ENCODE peak calls at places on chromosomes 13 and 19, in six cellular contexts. S is HCT116, J is uterus, M is ascending aorta, H is tibial nerve, Y is left lung. U is an unnamed sample.

GRCh38 chr13:40814803-40815202 is 25.4 kb downstream of the SLC25A15 start:
- DNase-seq in S (no peak), J (no peak), M (no peak), H (no peak), Y (no peak), U (no peak)

GRCh38 chr13:23921451-23921888 is 24.2 kb upstream of the C1QTNF9B start:
- DNase-seq in S (peak), J (no peak), M (no peak), H (no peak), Y (no peak), U (no peak)

GRCh38 chr19:51372649-51373504 is at the start of gene NKG7:
- DNase-seq in S (no peak), J (no peak), M (no peak), H (no peak), Y (no peak), U (peak)

GRCh38 chr13:98214008-98214643 is 37.1 kb upstream of the RNF113B start:
- DNase-seq in S (no peak), J (peak), M (no peak), H (no peak), Y (peak), U (no peak)

GRCh38 chr13:39581177-39581576 is 21.8 kb downstream of the LHFPL6 start:
- DNase-seq in S (no peak), J (no peak), M (no peak), H (no peak), Y (no peak), U (no peak)

GRCh38 chr19:29269641-29270040 is 56.7 kb upstream of the UQCRFS1 start:
- DNase-seq in S (no peak), J (no peak), M (no peak), H (no peak), Y (no peak), U (no peak)

GRCh38 chr19:55304279-55304978 is 20.6 kb downstream of the BRSK1 start:
- DNase-seq in S (no peak), J (peak), M (no peak), H (no peak), Y (no peak), U (no peak)

GRCh38 chr13:23956106-23956505 is 58.8 kb upstream of the C1QTNF9B start:
- DNase-seq in S (peak), J (no peak), M (no peak), H (no peak), Y (no peak), U (no peak)

GRCh38 chr13:62512194-62513141 is 1096.8 kb upstream of the PCDH20 start:
- DNase-seq in S (peak), J (no peak), M (no peak), H (no peak), Y (peak), U (peak)

GRCh38 chr13:51243832-51244231 is 21.6 kb downstream of the FAM124A start:
- DNase-seq in S (no peak), J (no peak), M (no peak), H (no peak), Y (no peak), U (no peak)

GRCh38 chr19:48635263-48635965 is 1.8 kb downstream of the DBP start:
- DNase-seq in S (no peak), J (peak), M (no peak), H (peak), Y (peak), U (no peak)

GRCh38 chr13:66210677-66211076 is 1019.5 kb downstream of the PCDH9 start:
- DNase-seq in S (peak), J (no peak), M (no peak), H (no peak), Y (no peak), U (no peak)

GRCh38 chr19:14540741-14541525 is 11.5 kb downstream of the TECR start:
- DNase-seq in S (no peak), J (no peak), M (no peak), H (no peak), Y (no peak), U (no peak)

GRCh38 chr13:103187621-103188020 is 121.4 kb upstream of the SLC10A2 start:
- DNase-seq in S (no peak), J (no peak), M (no peak), H (no peak), Y (no peak), U (no peak)

GRCh38 chr19:58562126-58563033 is 4.0 kb upstream of the UBE2M start:
- DNase-seq in S (no peak), J (no peak), M (no peak), H (no peak), Y (peak), U (peak)

GRCh38 chr13:91546865-91547264 is 148.4 kb downstream of the GPC5 start:
- DNase-seq in S (no peak), J (no peak), M (no peak), H (no peak), Y (no peak), U (no peak)

GRCh38 chr13:37870895-37871550 is 1.5 kb upstream of the TRPC4 start:
- DNase-seq in S (no peak), J (no peak), M (no peak), H (no peak), Y (peak), U (no peak)

GRCh38 chr19:19642506-19643157 is 825 bp downstream of the GMIP start:
- DNase-seq in S (no peak), J (no peak), M (no peak), H (no peak), Y (no peak), U (no peak)

GRCh38 chr13:28540612-28541011 is 45.7 kb upstream of the FLT1 start:
- DNase-seq in S (no peak), J (no peak), M (no peak), H (no peak), Y (no peak), U (no peak)

GRCh38 chr13:74148437-74148836 is 14.2 kb upstream of the KLF12 start:
- DNase-seq in S (no peak), J (no peak), M (no peak), H (no peak), Y (no peak), U (no peak)

GRCh38 chr19:41935781-41936415 is 7.6 kb upstream of the ERFL start:
- DNase-seq in S (no peak), J (no peak), M (no peak), H (no peak), Y (no peak), U (no peak)

GRCh38 chr19:48900477-48901452 is 653 bp downstream of the NUCB1 start:
- DNase-seq in S (no peak), J (no peak), M (no peak), H (no peak), Y (no peak), U (no peak)

GRCh38 chr19:17473041-17473440 is 2.7 kb downstream of the SLC27A1 start:
- DNase-seq in S (peak), J (no peak), M (no peak), H (no peak), Y (no peak), U (no peak)

DNA sequence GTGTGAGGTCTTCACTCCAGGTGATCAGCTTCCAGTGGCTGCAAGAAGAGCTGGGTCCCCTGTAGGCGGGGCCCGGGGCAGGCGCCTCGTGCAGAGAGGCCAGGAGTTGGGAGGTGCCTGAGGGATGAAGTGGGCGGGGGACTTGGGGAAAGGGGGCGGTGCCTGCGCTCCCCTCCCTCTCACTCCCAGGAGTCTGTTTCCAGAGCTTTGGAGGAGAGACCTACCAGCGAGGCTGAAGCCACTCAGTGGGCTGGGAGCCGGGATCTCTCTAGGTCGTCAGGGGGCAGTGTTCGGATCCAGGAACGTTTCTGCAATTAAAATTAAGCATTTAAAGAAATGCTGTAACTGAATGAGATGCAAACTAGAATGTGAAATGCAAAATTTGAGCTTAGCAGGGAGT is 11.8 kb downstream of the ZNF160 start:
- DNase-seq in S (no peak), J (no peak), M (no peak), H (no peak), Y (no peak), U (no peak)
- TF ChIP-seq CTCF in S (no peak), J (no peak), M (no peak), H (no peak), Y (no peak), U (no peak)

DNA sequence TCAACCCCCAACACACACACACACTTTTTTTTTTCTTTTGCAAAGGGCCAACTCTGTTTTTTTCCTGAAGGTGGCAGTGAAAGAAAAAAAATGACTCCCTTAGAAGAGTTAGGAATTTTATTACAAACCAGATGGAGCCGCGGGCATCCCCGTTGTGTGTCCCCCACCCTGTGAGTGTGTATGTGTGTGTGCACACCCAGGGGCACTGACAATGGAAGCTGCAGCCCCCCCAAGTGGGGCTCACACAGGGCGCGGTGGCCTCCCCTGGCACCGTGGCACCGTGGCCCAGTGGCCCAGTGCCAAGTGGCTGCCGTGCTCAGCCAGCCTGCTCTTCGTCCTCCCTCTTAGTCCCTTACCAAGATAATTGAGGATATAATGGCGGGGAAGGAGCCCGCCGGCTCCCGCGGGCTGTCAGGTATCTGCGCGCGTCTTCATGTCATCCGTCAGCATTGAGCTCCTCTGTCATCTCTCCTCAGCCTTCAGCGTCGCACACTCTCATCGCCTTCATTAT is 314.1 kb downstream of the ZNF536 start:
- DNase-seq in S (no peak), J (no peak), M (no peak), H (no peak), Y (no peak), U (no peak)
- TF ChIP-seq CTCF in S (peak), J (peak), M (no peak), H (peak), Y (no peak), U (peak)

DNA sequence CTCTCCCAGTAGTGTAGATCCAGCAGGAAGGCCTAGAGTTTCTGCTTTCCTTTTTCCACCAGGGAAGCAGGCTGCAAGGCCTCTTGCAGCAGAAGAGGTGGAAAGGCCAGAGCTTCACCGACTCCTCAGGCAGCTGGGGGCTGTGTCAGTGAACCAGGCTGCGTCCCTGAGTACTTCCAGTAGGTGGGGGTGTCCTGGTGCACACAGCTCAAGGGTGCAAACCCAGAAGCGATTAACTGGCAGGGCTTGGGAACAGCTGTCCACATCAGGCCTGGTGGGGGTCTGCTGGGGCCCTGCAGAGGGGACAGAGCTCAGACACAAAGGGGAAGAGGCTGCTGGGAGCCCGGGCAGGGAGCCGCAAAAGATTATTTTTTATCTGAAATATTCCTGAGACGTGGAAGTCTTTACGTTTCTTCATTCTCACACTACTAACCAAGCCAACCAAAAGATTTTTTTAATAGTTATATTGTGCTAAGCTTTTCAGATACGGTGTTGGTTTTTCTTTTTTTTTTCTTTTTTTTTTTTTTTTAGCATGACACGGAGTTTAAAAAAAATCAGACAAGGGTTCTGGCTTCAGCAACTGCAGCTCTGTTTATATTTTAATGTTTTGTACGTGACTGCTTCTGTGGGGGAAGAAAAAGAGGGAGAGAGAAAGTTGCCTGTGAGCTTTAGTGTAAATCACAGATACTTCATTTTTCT is 11.0 kb downstream of the TSHZ3 start:
- DNase-seq in S (no peak), J (peak), M (no peak), H (no peak), Y (no peak), U (no peak)
- TF ChIP-seq CTCF in S (no peak), J (peak), M (peak), H (peak), Y (peak), U (peak)

GRCh38 chr19:45608948-45609347 is 6.9 kb upstream of the GPR4 start:
- DNase-seq in S (no peak), J (no peak), M (no peak), H (no peak), Y (no peak), U (no peak)

GRCh38 chr19:45601524-45602522 is at the start of gene GPR4:
- DNase-seq in S (no peak), J (no peak), M (no peak), H (no peak), Y (peak), U (no peak)

DNA sequence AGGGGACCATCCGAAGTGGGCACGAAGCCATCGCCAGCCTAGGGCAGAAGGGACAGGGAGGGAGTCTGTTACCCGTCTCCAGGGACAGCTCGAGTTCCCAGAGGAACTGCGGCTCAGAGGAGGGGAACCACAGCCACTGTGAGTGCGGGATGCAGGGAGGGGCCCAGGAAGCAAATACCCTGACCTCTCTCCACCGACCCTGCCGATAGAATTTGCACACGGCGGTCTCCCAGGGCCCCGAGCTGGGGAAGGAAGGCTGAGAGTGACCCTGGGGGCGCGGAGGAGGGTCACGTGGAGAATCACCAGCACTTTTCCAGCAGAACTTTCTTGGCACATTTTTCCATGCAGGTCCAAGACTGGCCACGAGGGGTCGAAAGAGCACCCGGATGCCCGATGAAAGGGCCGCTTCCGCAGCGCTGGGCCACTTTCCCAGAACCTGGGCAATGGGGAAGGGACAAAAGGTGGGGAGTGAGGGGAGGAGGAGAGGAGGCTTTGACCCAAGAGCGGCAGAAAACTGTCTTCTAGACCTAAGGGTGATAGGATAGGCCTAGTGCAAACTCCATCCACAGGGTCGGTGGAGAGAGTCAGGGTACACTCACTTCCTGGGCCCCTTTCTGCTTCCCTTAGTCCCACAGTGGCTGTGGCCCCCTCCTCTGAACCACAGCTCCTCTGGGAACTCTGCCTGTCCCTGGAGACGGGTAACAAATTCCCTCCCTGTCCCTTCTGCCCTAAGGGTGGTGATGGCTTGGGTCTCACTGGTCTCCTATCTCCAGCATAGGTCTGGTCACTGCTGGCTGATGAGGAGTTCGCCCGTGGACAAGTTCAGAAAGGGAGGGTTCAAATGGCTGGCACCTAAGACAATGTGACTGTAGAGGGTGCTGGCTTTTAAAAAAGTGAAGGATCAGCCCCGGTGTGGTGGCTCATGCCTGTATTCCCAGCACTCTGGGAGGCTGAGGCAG is 5.3 kb upstream of the GPR4 start:
- DNase-seq in S (no peak), J (peak), M (no peak), H (peak), Y (peak), U (no peak)
- TF ChIP-seq CTCF in S (peak), J (peak), M (peak), H (peak), Y (peak), U (peak)

DNA sequence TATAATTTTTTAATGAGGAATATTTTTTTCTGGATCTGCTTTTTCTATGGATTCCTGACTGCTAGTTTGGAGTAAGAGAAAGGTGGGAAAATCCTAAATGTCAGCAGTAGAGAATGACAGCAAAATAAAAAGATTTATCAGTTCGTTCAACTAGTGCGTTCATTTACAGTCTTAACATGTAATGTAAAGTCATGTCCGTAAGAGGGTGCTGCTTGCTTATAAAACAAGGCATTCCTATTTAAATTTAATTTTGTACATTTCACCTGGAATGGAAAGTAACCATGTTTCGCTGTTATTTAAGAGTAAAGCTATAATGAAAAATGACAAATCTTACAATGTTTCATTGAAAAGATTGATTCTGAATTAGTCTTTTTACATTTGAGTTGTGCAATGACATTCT is 76.6 kb downstream of the ZMYM2 start:
- DNase-seq in S (no peak), J (no peak), M (no peak), H (no peak), Y (no peak), U (no peak)
- TF ChIP-seq CTCF in S (peak), J (no peak), M (no peak), H (no peak), Y (no peak), U (peak)

GRCh38 chr19:4298772-4299550 is 3.2 kb downstream of the TMIGD2 start:
- DNase-seq in S (no peak), J (no peak), M (no peak), H (no peak), Y (no peak), U (no peak)

GRCh38 chr19:4301590-4302237 is 475 bp downstream of the TMIGD2 start:
- DNase-seq in S (no peak), J (no peak), M (no peak), H (no peak), Y (no peak), U (no peak)

GRCh38 chr19:4300589-4300988 is 1.6 kb downstream of the TMIGD2 start:
- DNase-seq in S (no peak), J (no peak), M (no peak), H (no peak), Y (no peak), U (no peak)

GRCh38 chr19:4295972-4296771 is 6.0 kb downstream of the TMIGD2 start:
- DNase-seq in S (no peak), J (no peak), M (no peak), H (no peak), Y (no peak), U (no peak)

DNA sequence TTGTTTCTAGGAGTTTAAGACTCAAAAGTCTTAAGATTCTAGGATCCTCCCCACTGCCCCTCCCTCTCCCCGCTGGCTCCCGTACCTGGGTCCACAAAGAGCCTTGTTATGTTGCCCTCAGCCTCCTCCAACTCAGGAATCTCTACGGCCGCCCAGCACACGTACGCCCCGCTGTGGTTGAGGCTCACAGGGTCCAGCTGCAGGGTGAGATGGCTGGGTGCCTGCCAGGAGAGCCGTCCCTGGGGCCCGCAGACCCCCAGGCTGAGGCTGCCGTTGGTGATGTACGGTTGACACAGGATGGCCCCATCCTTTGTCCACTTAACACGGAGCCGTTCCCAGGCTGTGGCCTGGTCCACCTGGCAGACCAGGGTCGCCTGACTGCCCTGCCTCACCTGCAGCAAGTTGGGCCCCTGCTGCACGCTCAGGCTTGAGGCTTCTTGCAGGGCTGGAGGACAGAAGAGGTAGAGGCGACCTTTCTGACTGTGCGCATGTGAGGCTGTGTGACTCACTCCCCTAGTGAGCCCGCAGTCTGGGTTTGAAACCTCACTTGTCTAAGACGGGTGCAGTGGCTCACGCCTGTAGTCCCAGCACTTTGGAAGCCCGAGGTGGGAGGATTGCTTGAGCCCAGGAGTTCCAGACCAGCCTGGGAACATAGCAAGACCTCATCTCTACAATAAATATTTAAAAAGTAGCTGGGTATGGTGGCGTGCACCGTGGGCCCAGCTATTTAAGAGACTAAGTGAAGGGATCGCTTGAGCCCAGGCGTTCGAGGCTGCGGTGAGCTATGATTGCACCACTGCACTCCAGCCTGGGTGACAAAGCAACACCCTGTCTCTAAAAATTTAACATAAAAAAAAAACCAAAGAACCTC is 4.1 kb downstream of the TMIGD2 start:
- DNase-seq in S (no peak), J (no peak), M (no peak), H (no peak), Y (no peak), U (no peak)
- TF ChIP-seq CTCF in S (no peak), J (no peak), M (no peak), H (no peak), Y (no peak), U (no peak)